ENCODE peak calls at places on chromosomes 4 and X, in six cellular contexts. V is body of pancreas; W is CD8-positive, alpha-beta T cell; B is mammary epithelial cell; G is left ventricle myocardium inferior; Z is heart right ventricle. J is an unnamed sample.

GRCh38 chr4:174069848-174070330 is 213.6 kb downstream of the FBXO8 start:
- DNase-seq in V (no peak), W (no peak), B (no peak), G (no peak), Z (no peak), J (no peak)

GRCh38 chrX:71215335-71215912 is 7.6 kb upstream of the GJB1 start:
- DNase-seq in V (peak), W (no peak), B (no peak), G (no peak), Z (no peak), J (no peak)

GRCh38 chrX:134693644-134694043 is 35.4 kb upstream of the PLAC1 start:
- DNase-seq in V (no peak), W (no peak), B (no peak), G (no peak), Z (no peak), J (no peak)

GRCh38 chr4:93394488-93395185 is 433.9 kb upstream of the ATOH1 start:
- DNase-seq in V (no peak), W (no peak), B (no peak), G (no peak), Z (no peak), J (no peak)

GRCh38 chr4:41977709-41978108 is 3.8 kb upstream of the DCAF4L1 start:
- DNase-seq in V (no peak), W (no peak), B (no peak), G (no peak), Z (no peak), J (no peak)

GRCh38 chrX:150200820-150201287 is 162.3 kb upstream of the MAMLD1 start:
- DNase-seq in V (peak), W (no peak), B (peak), G (no peak), Z (no peak), J (peak)

GRCh38 chrX:101415180-101416130 is 7.4 kb downstream of the HNRNPH2 start:
- DNase-seq in V (no peak), W (peak), B (peak), G (no peak), Z (no peak), J (no peak)

GRCh38 chr4:1192091-1192492 is 19.7 kb upstream of the SPON2 start:
- DNase-seq in V (peak), W (no peak), B (peak), G (peak), Z (peak), J (peak)

GRCh38 chrX:151153086-151153485 is 23.3 kb upstream of the GPR50 start:
- DNase-seq in V (no peak), W (no peak), B (peak), G (no peak), Z (no peak), J (no peak)

GRCh38 chr4:85475631-85476233 is 782 bp downstream of the ARHGAP24 start:
- DNase-seq in V (peak), W (no peak), B (no peak), G (peak), Z (peak), J (no peak)

GRCh38 chr4:55574252-55574651 is 17.8 kb downstream of the PDCL2 start:
- DNase-seq in V (no peak), W (no peak), B (peak), G (no peak), Z (no peak), J (no peak)

GRCh38 chr4:73593631-73594241 is 26.5 kb downstream of the RASSF6 start:
- DNase-seq in V (peak), W (no peak), B (no peak), G (no peak), Z (no peak), J (no peak)

GRCh38 chr4:34362654-34363053 is 1881.7 kb downstream of the ARAP2 start:
- DNase-seq in V (no peak), W (no peak), B (no peak), G (no peak), Z (no peak), J (no peak)

GRCh38 chrX:31708116-31708515 is 636.3 kb upstream of the FTHL17 start:
- DNase-seq in V (no peak), W (no peak), B (no peak), G (no peak), Z (no peak), J (no peak)

GRCh38 chrX:40878821-40879571 is 143.7 kb upstream of the MED14 start:
- DNase-seq in V (no peak), W (no peak), B (no peak), G (no peak), Z (no peak), J (no peak)

GRCh38 chr4:102344520-102344954 is 745 bp downstream of the SLC39A8 start:
- DNase-seq in V (no peak), W (peak), B (peak), G (peak), Z (peak), J (peak)

GRCh38 chr4:3512279-3512678 is 19.9 kb downstream of the LRPAP1 start:
- DNase-seq in V (no peak), W (no peak), B (no peak), G (no peak), Z (peak), J (no peak)

GRCh38 chrX:115952417-115953092 is 218.0 kb upstream of the AGTR2 start:
- DNase-seq in V (no peak), W (no peak), B (no peak), G (no peak), Z (no peak), J (no peak)

GRCh38 chr4:37685726-37686372 is 327 bp downstream of the RELL1 start:
- DNase-seq in V (no peak), W (peak), B (no peak), G (peak), Z (peak), J (peak)

GRCh38 chr4:168765726-168766125 is 244.3 kb downstream of the CBR4 start:
- DNase-seq in V (no peak), W (no peak), B (peak), G (peak), Z (peak), J (no peak)

DNA sequence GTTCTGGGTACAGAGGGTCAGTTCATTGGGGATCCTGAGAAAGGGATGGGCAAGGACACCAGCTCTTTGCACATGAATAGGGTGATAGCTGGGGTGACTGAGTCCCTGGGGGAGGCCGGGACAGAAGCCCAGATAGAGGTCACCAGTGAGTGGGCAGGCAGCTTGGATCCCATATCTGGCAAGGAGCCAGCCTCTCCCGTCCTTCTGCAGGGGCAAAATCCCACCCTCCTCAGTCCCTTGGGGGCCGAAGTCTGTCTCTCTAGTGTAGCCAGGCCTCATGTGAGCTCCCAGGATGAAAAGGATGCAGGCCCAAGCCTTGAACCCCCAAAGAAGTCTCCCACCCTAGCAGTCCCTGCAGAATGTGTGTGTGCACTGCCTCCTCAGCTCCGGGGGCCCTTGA is 16.9 kb upstream of the GAGE10 start:
- DNase-seq in V (no peak), W (no peak), B (no peak), G (no peak), Z (no peak), J (no peak)
- TF ChIP-seq CTCF in V (no peak), W (no peak), B (no peak), G (no peak), Z (no peak), J (no peak)

GRCh38 chr4:144509088-144509854 is 136.7 kb upstream of the HHIP start:
- DNase-seq in V (no peak), W (no peak), B (no peak), G (no peak), Z (no peak), J (no peak)
- H3K27ac ChIP-seq in V (no peak), W (no peak), B (no peak), G (no peak), Z (no peak), J (no peak)

GRCh38 chrX:131262738-131263679 is 26.1 kb downstream of the IGSF1 start:
- DNase-seq in V (peak), W (no peak), B (no peak), G (no peak), Z (peak), J (no peak)
- TF ChIP-seq CTCF in V (peak), W (no peak), B (peak), G (peak), Z (peak), J (no peak)

GRCh38 chr4:158997660-158998349 is 105.1 kb upstream of the RAPGEF2 start:
- DNase-seq in V (no peak), W (no peak), B (no peak), G (no peak), Z (no peak), J (no peak)

GRCh38 chr4:158998624-158999023 is 104.3 kb upstream of the RAPGEF2 start:
- DNase-seq in V (no peak), W (no peak), B (peak), G (no peak), Z (no peak), J (no peak)

GRCh38 chr4:158999849-159000248 is 103.0 kb upstream of the RAPGEF2 start:
- DNase-seq in V (no peak), W (no peak), B (no peak), G (no peak), Z (no peak), J (no peak)

GRCh38 chr4:158996669-158997074 is 106.2 kb upstream of the RAPGEF2 start:
- DNase-seq in V (no peak), W (no peak), B (peak), G (no peak), Z (no peak), J (no peak)

GRCh38 chr4:158999166-158999682 is 103.7 kb upstream of the RAPGEF2 start:
- DNase-seq in V (no peak), W (no peak), B (no peak), G (no peak), Z (no peak), J (no peak)
- H3K27ac ChIP-seq in V (no peak), W (no peak), B (no peak), G (no peak), Z (no peak), J (peak)

GRCh38 chr4:44725861-44726820 is at the start of gene GNPDA2:
- DNase-seq in V (peak), W (peak), B (peak), G (peak), Z (peak), J (peak)
- TF ChIP-seq CTCF in V (no peak), W (no peak), B (no peak), G (no peak), Z (peak), J (peak)